ENCODE peak calls at places on chromosomes 12 and 14, in six cellular contexts. P is OCI-LY7, S is mammary epithelial cell, G is IMR-90, M is neural progenitor cell, Y is hepatocyte. T is an unnamed sample.

GRCh38 chr12:95877622-95878021 is 18.9 kb downstream of the SNRPF start:
- DNase-seq in P (no peak), S (peak; percentile 56), G (no peak), M (no peak), Y (no peak), T (no peak)

GRCh38 chr14:52063107-52063506 is 5.8 kb downstream of the NID2 start:
- DNase-seq in P (no peak), S (no peak), G (peak; percentile 37), M (no peak), Y (peak; percentile 42), T (no peak)

GRCh38 chr12:107296681-107297086 is 203.3 kb upstream of the CRY1 start:
- DNase-seq in P (no peak), S (peak; percentile 97), G (no peak), M (no peak), Y (no peak), T (no peak)

GRCh38 chr12:94793191-94793595 is 142.8 kb upstream of the TMCC3 start:
- DNase-seq in P (no peak), S (no peak), G (peak; percentile 4), M (peak; percentile 17), Y (no peak), T (no peak)

GRCh38 chr12:122917508-122918227 is 21.7 kb upstream of the VPS37B start:
- DNase-seq in P (no peak), S (peak; percentile 68), G (peak; percentile 73), M (no peak), Y (peak; percentile 84), T (no peak)

GRCh38 chr12:125330645-125331341 is 265.6 kb downstream of the AACS start:
- DNase-seq in P (peak; percentile 53), S (peak; percentile 27), G (no peak), M (peak; percentile 91), Y (peak; percentile 77), T (peak; percentile 8)

GRCh38 chr14:65359503-65359902 is 53.0 kb upstream of the FUT8 start:
- DNase-seq in P (peak; percentile 48), S (peak; percentile 62), G (peak; percentile 59), M (no peak), Y (no peak), T (peak; percentile 29)

GRCh38 chr12:90653051-90653450 is 301.9 kb downstream of the CCER1 start:
- DNase-seq in P (no peak), S (peak; percentile 21), G (peak; percentile 71), M (no peak), Y (no peak), T (no peak)

GRCh38 chr14:83909507-83909906 is 1620.4 kb upstream of the FLRT2 start:
- DNase-seq in P (no peak), S (no peak), G (peak; percentile 45), M (no peak), Y (no peak), T (no peak)

GRCh38 chr12:124463341-124463861 is 104.0 kb downstream of the NCOR2 start:
- DNase-seq in P (no peak), S (no peak), G (no peak), M (peak; percentile 90), Y (peak; percentile 43), T (no peak)

GRCh38 chr14:90758959-90759358 is 57.3 kb downstream of the TTC7B start:
- DNase-seq in P (peak; percentile 4), S (no peak), G (peak; percentile 4), M (no peak), Y (no peak), T (no peak)

GRCh38 chr14:69693823-69694729 is 72.9 kb upstream of the SRSF5 start:
- DNase-seq in P (peak; percentile 52), S (peak; percentile 80), G (no peak), M (no peak), Y (peak; percentile 80), T (no peak)

GRCh38 chr12:27081668-27082091 is 698 bp downstream of the C12orf71 start:
- DNase-seq in P (no peak), S (peak; percentile 96), G (peak; percentile 15), M (peak; percentile 21), Y (no peak), T (no peak)

GRCh38 chr14:32073537-32074189 is 3.4 kb upstream of the ARHGAP5 start:
- DNase-seq in P (peak; percentile 79), S (peak; percentile 78), G (peak; percentile 82), M (peak; percentile 74), Y (peak; percentile 81), T (peak; percentile 82)

GRCh38 chr12:106135781-106136180 is 3.0 kb downstream of the NUAK1 start:
- DNase-seq in P (no peak), S (peak; percentile 68), G (peak; percentile 55), M (peak; percentile 26), Y (no peak), T (no peak)

GRCh38 chr12:20097561-20097960 is 270.8 kb upstream of the PDE3A start:
- DNase-seq in P (no peak), S (no peak), G (peak; percentile 75), M (no peak), Y (no peak), T (no peak)

GRCh38 chr12:127655691-127656090 is 611.3 kb upstream of the TMEM132C start:
- DNase-seq in P (no peak), S (no peak), G (peak; percentile 74), M (no peak), Y (no peak), T (no peak)

GRCh38 chr12:2395352-2395977 is 342.7 kb downstream of the CACNA1C start:
- DNase-seq in P (peak; percentile 56), S (no peak), G (peak; percentile 28), M (peak; percentile 80), Y (peak; percentile 62), T (peak; percentile 40)

GRCh38 chr14:53954551-53955233 is 1.9 kb downstream of the BMP4 start:
- DNase-seq in P (no peak), S (peak; percentile 19), G (peak; percentile 36), M (peak; percentile 57), Y (peak; percentile 47), T (no peak)

GRCh38 chr14:52730708-52731111 is 744 bp downstream of the STYX start:
- DNase-seq in P (no peak), S (peak; percentile 33), G (no peak), M (no peak), Y (no peak), T (no peak)

GRCh38 chr12:109761631-109761950 is 48.0 kb downstream of the FAM222A start:
- DNase-seq in P (no peak), S (no peak), G (no peak), M (no peak), Y (no peak), T (no peak)

GRCh38 chr12:6961695-6962284 is 8.7 kb downstream of the PHB2 start:
- DNase-seq in P (peak; percentile 67), S (peak; percentile 66), G (peak; percentile 77), M (peak; percentile 89), Y (peak; percentile 89), T (peak; percentile 73)

GRCh38 chr12:6450091-6450868 is 1.6 kb upstream of the TAPBPL start:
- DNase-seq in P (no peak), S (no peak), G (no peak), M (peak; percentile 66), Y (peak; percentile 51), T (no peak)

DNA sequence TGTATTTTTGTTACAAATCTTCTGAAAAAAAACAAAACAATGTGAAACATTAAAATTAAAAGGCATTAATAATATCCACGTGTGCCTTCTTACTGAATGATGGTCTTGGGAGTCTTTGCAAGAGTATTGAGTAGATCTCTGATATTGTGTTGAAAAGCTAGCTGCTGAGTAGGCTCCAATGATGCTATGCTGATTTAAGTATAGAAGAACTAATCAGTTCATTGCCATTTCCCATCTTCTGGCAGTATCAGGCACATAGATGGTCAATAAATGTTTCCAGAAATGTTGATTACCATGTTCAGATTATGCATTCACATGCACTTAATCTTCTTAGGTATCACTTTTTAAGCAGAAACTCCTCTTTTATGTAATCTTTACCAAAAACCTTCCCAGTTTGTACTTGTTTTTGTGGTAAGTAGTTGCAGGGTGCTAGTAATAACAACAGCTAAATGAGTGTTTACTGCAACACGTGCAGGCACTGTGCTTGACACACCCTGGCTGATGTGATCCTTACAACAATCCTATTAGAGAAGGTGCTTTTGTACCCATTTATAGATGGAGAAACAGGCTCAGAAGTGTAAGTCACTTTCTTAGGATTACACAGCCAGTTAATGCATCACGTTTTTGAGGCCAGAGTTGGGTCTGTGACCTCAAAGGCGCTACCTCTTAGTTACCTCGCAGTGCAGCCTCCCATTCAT is 46.8 kb downstream of the EID3 start:
- DNase-seq in P (no peak), S (no peak), G (no peak), M (no peak), Y (no peak), T (no peak)
- H4K20me1 ChIP-seq in P (no peaks in the 10 kb centered on the region), S (no peaks in the 10 kb centered on the region), G (peaks cover 77% of the 10 kb centered on the region), M (peaks cover 3% of the 10 kb centered on the region), Y (no peaks in the 10 kb centered on the region), T (peaks cover 25% of the 10 kb centered on the region)

GRCh38 chr14:102610968-102611811 is 18.7 kb downstream of the RCOR1 start:
- DNase-seq in P (peak; percentile 35), S (no peak), G (no peak), M (no peak), Y (no peak), T (no peak)
- H4K20me1 ChIP-seq in P (no peaks in the 10 kb centered on the region), S (peaks cover 4% of the 10 kb centered on the region), G (peaks cover 66% of the 10 kb centered on the region), M (peaks cover 29% of the 10 kb centered on the region), Y (peaks cover 85% of the 10 kb centered on the region), T (peaks cover 4% of the 10 kb centered on the region)

DNA sequence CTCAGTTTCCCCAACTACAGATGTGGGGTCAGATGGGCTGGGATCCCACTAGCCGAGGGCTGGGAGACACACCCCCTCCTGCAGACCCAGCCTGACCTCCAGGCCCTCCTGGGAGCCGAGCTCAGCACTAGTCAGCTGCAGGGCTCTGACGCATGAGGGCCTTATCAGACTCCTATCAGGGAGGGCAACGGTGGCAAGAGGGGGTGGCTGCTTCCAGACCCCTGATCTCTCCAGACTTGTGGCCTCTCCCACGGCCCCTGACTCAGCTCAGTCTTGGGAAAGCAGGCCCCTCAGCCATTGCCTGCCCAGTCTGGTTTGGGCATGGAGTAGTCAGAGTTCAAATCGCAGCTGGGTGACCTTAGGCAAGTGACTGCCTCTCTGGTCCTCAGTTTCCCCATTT is 2.5 kb downstream of the RASAL1 start:
- DNase-seq in P (no peak), S (no peak), G (no peak), M (no peak), Y (no peak), T (no peak)
- H4K20me1 ChIP-seq in P (peaks cover 6% of the 10 kb centered on the region), S (no peaks in the 10 kb centered on the region), G (no peaks in the 10 kb centered on the region), M (no peaks in the 10 kb centered on the region), Y (no peaks in the 10 kb centered on the region), T (no peaks in the 10 kb centered on the region)

DNA sequence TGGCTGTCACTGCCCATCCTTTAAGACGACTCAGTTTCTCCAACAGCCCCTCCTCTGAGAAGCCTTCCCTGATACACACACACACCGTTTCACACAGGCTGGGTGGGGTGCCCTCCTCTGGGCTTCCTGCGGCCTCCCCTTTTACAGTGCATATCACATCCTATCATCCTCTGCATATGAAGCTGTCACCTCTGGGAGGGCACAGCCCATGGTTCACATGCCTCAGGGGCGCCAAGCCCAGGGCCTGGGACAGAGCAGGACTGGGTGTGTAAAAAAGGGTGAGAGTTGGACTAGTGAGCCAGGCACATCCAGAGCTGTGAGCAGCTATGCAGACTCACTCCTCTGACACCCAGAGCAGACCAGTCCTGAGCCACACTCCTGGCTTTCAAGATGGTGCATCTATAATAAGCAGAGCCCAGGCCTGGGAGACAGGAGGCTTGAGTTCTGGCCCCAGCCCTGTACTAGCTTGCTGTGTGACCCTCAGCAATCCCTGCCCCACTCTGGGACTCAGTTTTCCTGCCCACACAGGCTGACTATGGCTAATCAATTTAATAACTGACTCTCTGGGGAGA is 62.6 kb downstream of the LGMN start:
- DNase-seq in P (no peak), S (no peak), G (no peak), M (no peak), Y (no peak), T (no peak)
- H4K20me1 ChIP-seq in P (no peaks in the 10 kb centered on the region), S (no peaks in the 10 kb centered on the region), G (peaks cover 3% of the 10 kb centered on the region), M (no peaks in the 10 kb centered on the region), Y (no peaks in the 10 kb centered on the region), T (no peaks in the 10 kb centered on the region)